ENCODE peak calls at places on chromosomes 2 and 18, in six cellular contexts. One of them, this sample, is unnamed.

GRCh38 chr2:159010340-159010739 is 41.9 kb downstream of the TANC1 start:
- DNase-seq in psoas muscle: no peak
- DNase-seq in upper lobe of right lung: no peak
- DNase-seq in astrocyte: peak; percentile 77
- DNase-seq in endodermal cell: no peak
- DNase-seq in progenitor cell of endocrine pancreas: no peak
- DNase-seq in this sample: no peak

GRCh38 chr2:42958036-42958370 is 165.6 kb upstream of the HAAO start:
- DNase-seq in endodermal cell: peak; percentile 53
- DNase-seq in upper lobe of right lung: no peak
- DNase-seq in astrocyte: no peak
- DNase-seq in psoas muscle: no peak
- DNase-seq in progenitor cell of endocrine pancreas: no peak
- DNase-seq in this sample: no peak

GRCh38 chr2:119338282-119338681 is 28.4 kb downstream of the C2orf76 start:
- DNase-seq in endodermal cell: no peak
- DNase-seq in astrocyte: no peak
- DNase-seq in upper lobe of right lung: no peak
- DNase-seq in progenitor cell of endocrine pancreas: no peak
- DNase-seq in psoas muscle: no peak
- DNase-seq in this sample: no peak

GRCh38 chr2:190791983-190792575 is 88.5 kb upstream of the GLS start:
- DNase-seq in psoas muscle: no peak
- DNase-seq in upper lobe of right lung: no peak
- DNase-seq in progenitor cell of endocrine pancreas: no peak
- DNase-seq in astrocyte: no peak
- DNase-seq in endodermal cell: no peak
- DNase-seq in this sample: no peak

GRCh38 chr2:165621086-165621560 is 151.6 kb downstream of the CSRNP3 start:
- DNase-seq in astrocyte: peak; percentile 64
- DNase-seq in endodermal cell: no peak
- DNase-seq in upper lobe of right lung: no peak
- DNase-seq in progenitor cell of endocrine pancreas: no peak
- DNase-seq in psoas muscle: no peak
- DNase-seq in this sample: no peak

GRCh38 chr2:101277111-101277510 is 24.4 kb downstream of the CNOT11 start:
- DNase-seq in upper lobe of right lung: no peak
- DNase-seq in astrocyte: peak; percentile 32
- DNase-seq in endodermal cell: no peak
- DNase-seq in psoas muscle: no peak
- DNase-seq in progenitor cell of endocrine pancreas: no peak
- DNase-seq in this sample: peak; percentile 26

GRCh38 chr18:29496276-29496675 is 1319.3 kb upstream of the CDH2 start:
- DNase-seq in astrocyte: no peak
- DNase-seq in endodermal cell: no peak
- DNase-seq in upper lobe of right lung: no peak
- DNase-seq in psoas muscle: no peak
- DNase-seq in progenitor cell of endocrine pancreas: no peak
- DNase-seq in this sample: no peak

GRCh38 chr2:182615036-182615435 is 101.0 kb upstream of the DNAJC10 start:
- DNase-seq in psoas muscle: no peak
- DNase-seq in endodermal cell: no peak
- DNase-seq in upper lobe of right lung: no peak
- DNase-seq in astrocyte: no peak
- DNase-seq in progenitor cell of endocrine pancreas: no peak
- DNase-seq in this sample: no peak

GRCh38 chr2:172613035-172613434 is 57.1 kb downstream of the PDK1 start:
- DNase-seq in astrocyte: peak; percentile 9
- DNase-seq in psoas muscle: no peak
- DNase-seq in upper lobe of right lung: no peak
- DNase-seq in progenitor cell of endocrine pancreas: no peak
- DNase-seq in endodermal cell: peak; percentile 54
- DNase-seq in this sample: no peak

DNA sequence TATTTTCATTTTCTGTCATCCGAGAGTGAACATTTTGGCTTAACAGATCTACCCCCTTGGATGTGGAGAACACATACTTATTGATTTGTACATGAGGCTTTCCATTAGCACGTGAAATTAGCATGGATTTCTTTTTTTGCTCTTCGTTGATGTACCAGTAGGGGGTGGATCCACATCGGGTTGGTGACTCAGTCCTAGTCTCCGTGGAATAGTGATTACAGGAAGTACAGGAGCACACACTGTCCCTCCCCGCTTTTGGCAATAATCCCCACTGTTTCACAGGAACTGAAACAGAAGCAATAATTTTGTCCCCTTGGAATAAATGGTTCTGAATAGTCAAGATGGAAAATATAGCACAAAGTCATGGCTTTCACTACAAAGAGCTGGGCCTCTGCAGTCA is 229.0 kb downstream of the GALR1 start:
- DNase-seq in astrocyte: no peak
- DNase-seq in psoas muscle: peak; percentile 34
- DNase-seq in progenitor cell of endocrine pancreas: no peak
- DNase-seq in upper lobe of right lung: no peak
- DNase-seq in endodermal cell: no peak
- DNase-seq in this sample: no peak
- TF ChIP-seq CTCF in astrocyte: no peak
- TF ChIP-seq CTCF in psoas muscle: no peak
- TF ChIP-seq CTCF in progenitor cell of endocrine pancreas: no peak
- TF ChIP-seq CTCF in upper lobe of right lung: peak; percentile 17
- TF ChIP-seq CTCF in endodermal cell: peak; percentile 62
- TF ChIP-seq CTCF in this sample: no peak

DNA sequence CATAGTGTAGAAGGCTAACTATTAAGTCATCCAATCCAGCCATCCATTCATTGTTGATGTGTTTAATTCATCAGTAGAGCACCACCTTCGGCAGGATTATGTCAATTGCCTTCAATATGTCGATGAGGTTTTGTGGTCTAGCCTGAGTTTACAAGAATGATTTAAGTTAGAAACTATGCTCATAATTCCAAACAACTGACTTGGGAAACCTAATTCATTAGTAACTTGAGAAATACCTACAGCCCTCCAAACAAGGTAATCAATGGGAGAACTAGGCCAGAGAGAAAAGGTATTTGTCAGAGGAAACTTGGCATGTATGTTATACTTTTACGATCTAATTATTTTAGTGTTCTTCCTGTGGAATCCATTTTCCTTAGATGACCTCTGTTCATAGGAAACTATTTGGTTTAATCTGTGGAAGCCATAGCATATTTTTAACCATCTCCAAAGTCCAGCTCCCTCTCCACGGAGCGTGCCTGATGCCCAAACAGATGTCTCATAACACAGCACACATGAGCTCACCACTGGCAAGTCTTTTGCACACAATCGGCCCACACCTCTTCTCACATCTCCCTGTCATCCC is 148.5 kb downstream of the GFPT1 start:
- DNase-seq in upper lobe of right lung: no peak
- DNase-seq in psoas muscle: no peak
- DNase-seq in astrocyte: peak; percentile 82
- DNase-seq in progenitor cell of endocrine pancreas: no peak
- DNase-seq in endodermal cell: no peak
- DNase-seq in this sample: no peak
- TF ChIP-seq CTCF in upper lobe of right lung: no peak
- TF ChIP-seq CTCF in psoas muscle: no peak
- TF ChIP-seq CTCF in astrocyte: no peak
- TF ChIP-seq CTCF in progenitor cell of endocrine pancreas: no peak
- TF ChIP-seq CTCF in endodermal cell: no peak
- TF ChIP-seq CTCF in this sample: no peak

DNA sequence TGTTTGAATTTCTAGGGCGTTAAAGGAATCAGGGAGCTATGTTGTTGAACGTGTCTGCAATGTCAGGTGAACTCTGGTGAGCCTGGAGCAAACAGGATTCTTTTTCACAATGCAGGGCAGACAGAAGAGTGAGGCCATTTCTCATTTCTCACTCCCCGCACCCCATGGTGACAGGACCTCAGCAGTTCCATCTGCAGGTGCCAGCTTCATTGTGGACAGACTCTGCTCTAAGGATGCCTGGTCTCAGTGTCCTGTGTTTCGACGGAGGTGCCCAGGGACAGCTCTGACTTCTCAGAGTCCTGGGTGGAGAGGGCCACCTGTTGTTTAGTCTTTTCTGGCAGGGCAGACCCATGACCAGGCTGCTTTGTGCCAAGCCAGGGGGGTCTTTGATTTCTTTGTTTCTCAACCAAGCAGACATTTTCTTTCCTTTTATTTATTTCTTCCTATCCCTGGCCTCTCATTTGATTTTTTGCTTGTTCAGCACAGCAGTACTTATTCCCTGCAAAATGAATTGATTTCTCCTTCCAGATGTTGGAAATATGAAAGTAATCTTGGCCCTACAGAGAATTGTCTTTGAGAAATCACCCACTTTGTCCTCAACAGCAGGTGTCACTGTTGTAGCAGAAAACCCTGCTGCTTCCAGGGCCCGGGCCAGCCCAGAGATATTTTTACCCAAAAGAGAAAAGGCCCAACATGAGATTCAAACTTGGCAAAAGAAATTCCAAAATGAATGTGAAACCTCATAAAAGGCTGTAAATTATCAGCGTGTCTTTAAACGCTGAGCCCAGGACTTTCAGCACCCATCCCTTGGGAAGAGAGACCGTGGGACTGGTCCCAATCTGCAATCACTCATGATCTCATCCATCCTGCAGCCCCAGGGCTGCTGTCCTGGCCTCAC is 201.6 kb downstream of the RNF144A start:
- DNase-seq in astrocyte: no peak
- DNase-seq in upper lobe of right lung: no peak
- DNase-seq in endodermal cell: peak; percentile 77
- DNase-seq in psoas muscle: no peak
- DNase-seq in progenitor cell of endocrine pancreas: no peak
- DNase-seq in this sample: peak; percentile 36
- TF ChIP-seq CTCF in astrocyte: peak; percentile 66
- TF ChIP-seq CTCF in upper lobe of right lung: peak; percentile 37
- TF ChIP-seq CTCF in endodermal cell: peak; percentile 89
- TF ChIP-seq CTCF in psoas muscle: peak; percentile 23
- TF ChIP-seq CTCF in progenitor cell of endocrine pancreas: peak; percentile 75
- TF ChIP-seq CTCF in this sample: peak; percentile 35

DNA sequence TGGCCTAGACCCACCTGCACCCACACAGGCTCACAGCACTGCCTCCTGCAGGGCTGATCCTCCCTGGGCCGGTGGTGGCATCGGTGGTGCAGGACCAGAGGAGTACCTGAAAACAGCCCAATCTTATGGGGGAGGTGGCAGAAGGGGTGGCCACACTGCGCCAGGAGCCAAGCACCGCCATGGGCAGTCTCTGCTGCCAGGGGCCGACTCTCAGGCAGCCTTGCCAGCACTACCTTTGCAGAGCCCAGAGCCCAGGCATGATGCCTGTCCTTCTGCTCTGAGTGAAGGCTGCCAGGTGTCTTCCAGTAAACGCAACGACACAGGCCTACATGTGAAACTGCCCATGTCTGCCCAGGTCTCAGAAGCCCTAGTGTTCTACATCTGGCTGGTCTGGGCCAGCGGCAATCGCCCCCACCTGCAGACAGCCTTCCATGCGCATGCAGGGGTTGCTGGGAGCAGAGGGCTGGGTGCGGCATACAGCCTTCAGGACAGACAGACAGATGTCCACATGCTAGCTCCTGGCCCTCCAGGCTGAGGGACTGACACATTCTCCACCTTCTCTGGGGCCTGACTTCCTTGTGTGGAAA is 6.8 kb downstream of the HS6ST1 start:
- DNase-seq in psoas muscle: peak; percentile 21
- DNase-seq in progenitor cell of endocrine pancreas: no peak
- DNase-seq in endodermal cell: peak; percentile 36
- DNase-seq in upper lobe of right lung: no peak
- DNase-seq in astrocyte: no peak
- DNase-seq in this sample: no peak
- TF ChIP-seq CTCF in psoas muscle: no peak
- TF ChIP-seq CTCF in progenitor cell of endocrine pancreas: no peak
- TF ChIP-seq CTCF in endodermal cell: no peak
- TF ChIP-seq CTCF in upper lobe of right lung: no peak
- TF ChIP-seq CTCF in astrocyte: no peak
- TF ChIP-seq CTCF in this sample: no peak

GRCh38 chr2:110206056-110206455 is 1.2 kb upstream of the NPHP1 start:
- DNase-seq in astrocyte: peak; percentile 37
- DNase-seq in endodermal cell: no peak
- DNase-seq in psoas muscle: no peak
- DNase-seq in progenitor cell of endocrine pancreas: no peak
- DNase-seq in upper lobe of right lung: no peak
- DNase-seq in this sample: no peak
- TF ChIP-seq CTCF in astrocyte: no peak
- TF ChIP-seq CTCF in endodermal cell: no peak
- TF ChIP-seq CTCF in psoas muscle: no peak
- TF ChIP-seq CTCF in progenitor cell of endocrine pancreas: no peak
- TF ChIP-seq CTCF in upper lobe of right lung: no peak
- TF ChIP-seq CTCF in this sample: no peak

GRCh38 chr2:152335016-152335850 is at the start of gene FMNL2:
- DNase-seq in psoas muscle: peak; percentile 90
- DNase-seq in endodermal cell: peak; percentile 98
- DNase-seq in astrocyte: peak; percentile 58
- DNase-seq in upper lobe of right lung: peak; percentile 92
- DNase-seq in progenitor cell of endocrine pancreas: peak; percentile 88
- DNase-seq in this sample: peak; percentile 89
- TF ChIP-seq CTCF in psoas muscle: no peak
- TF ChIP-seq CTCF in endodermal cell: peak; percentile 37
- TF ChIP-seq CTCF in astrocyte: no peak
- TF ChIP-seq CTCF in upper lobe of right lung: peak; percentile 15
- TF ChIP-seq CTCF in progenitor cell of endocrine pancreas: peak; percentile 14
- TF ChIP-seq CTCF in this sample: no peak

DNA sequence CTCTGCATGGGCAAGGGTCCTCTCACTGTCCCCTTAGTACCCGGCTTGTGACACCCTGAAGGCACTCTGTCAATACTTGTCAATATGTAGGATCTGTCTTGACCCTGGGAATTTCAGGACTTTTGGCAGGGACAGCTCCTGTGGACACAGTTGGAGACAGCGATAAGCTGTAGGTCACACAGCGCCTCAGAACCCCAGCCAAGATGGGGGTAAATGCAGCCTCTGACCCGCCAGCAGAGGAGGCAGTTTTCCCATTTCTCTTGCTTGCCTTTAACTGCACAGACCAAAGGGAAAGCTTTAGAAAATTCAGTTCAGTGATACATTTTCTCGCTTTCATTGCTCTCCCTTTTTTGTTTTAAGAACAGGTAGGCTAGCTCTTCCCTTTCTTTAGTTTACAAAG is 54.8 kb upstream of the KLHL29 start:
- DNase-seq in psoas muscle: no peak
- DNase-seq in progenitor cell of endocrine pancreas: peak; percentile 33
- DNase-seq in astrocyte: no peak
- DNase-seq in endodermal cell: peak; percentile 94
- DNase-seq in upper lobe of right lung: no peak
- DNase-seq in this sample: no peak
- TF ChIP-seq CTCF in psoas muscle: no peak
- TF ChIP-seq CTCF in progenitor cell of endocrine pancreas: peak; percentile 40
- TF ChIP-seq CTCF in astrocyte: no peak
- TF ChIP-seq CTCF in endodermal cell: peak; percentile 77
- TF ChIP-seq CTCF in upper lobe of right lung: no peak
- TF ChIP-seq CTCF in this sample: no peak

DNA sequence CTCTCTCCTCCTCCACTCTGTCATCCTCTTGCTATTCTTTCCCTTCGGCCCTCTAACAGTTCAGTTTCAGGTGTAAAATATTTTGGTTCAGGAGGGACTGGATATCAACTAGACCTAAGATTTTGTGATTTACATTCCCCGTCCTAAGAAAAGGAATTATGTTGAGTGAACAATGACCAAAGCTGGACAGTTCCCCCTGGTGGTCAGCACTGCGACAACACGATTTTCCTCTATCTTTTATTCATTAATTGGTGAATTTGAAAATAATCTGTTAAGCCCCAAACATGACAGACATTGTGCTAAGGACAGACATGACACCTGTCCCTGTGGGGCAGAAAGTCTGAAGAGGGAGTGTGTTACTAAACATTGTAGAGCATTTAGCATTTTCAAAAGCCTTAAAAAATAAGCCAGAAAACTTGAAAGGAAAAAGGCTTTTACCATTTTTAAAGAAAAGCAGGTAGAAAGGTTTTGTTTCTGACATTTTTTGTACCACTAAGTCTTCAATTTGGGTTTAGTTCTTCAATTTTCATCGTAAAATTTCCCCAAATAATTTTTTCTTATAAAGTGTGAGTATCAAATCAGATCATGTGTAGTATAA is 28.4 kb upstream of the GTF2A1L start:
- DNase-seq in psoas muscle: peak; percentile 17
- DNase-seq in upper lobe of right lung: no peak
- DNase-seq in progenitor cell of endocrine pancreas: no peak
- DNase-seq in astrocyte: peak; percentile 19
- DNase-seq in endodermal cell: peak; percentile 66
- DNase-seq in this sample: peak; percentile 46
- TF ChIP-seq CTCF in psoas muscle: peak; percentile 56
- TF ChIP-seq CTCF in upper lobe of right lung: peak; percentile 74
- TF ChIP-seq CTCF in progenitor cell of endocrine pancreas: peak; percentile 87
- TF ChIP-seq CTCF in astrocyte: peak; percentile 91
- TF ChIP-seq CTCF in endodermal cell: peak; percentile 87
- TF ChIP-seq CTCF in this sample: peak; percentile 77